ENCODE peak calls at places on chromosomes 4 and X, in eight cellular contexts. X, A, H, G, K, M, N and O are unnamed samples.

GRCh38 chr4:90226734-90227133 is 99.5 kb downstream of the CCSER1 start:
- DNase-seq in X (no peak), A (peak), H (no peak), G (no peak), K (no peak), M (no peak), N (no peak), O (no peak)

GRCh38 chr4:113394730-113395530 is 345.5 kb downstream of the ANK2 start:
- DNase-seq in X (peak), A (peak), H (no peak), G (peak), K (peak), M (no peak), N (peak), O (peak)

GRCh38 chrX:70454441-70455365 is 10.1 kb downstream of the DLG3 start:
- DNase-seq in X (peak), A (peak), H (no peak), G (peak), K (peak), M (no peak), N (peak), O (no peak)

GRCh38 chr4:23921993-23922392 is 32.1 kb upstream of the PPARGC1A start:
- DNase-seq in X (no peak), A (peak), H (no peak), G (no peak), K (no peak), M (no peak), N (no peak), O (no peak)

GRCh38 chr4:103918214-103918613 is 198.4 kb upstream of the TACR3 start:
- DNase-seq in X (no peak), A (no peak), H (no peak), G (no peak), K (no peak), M (no peak), N (no peak), O (no peak)

GRCh38 chrX:17007134-17007768 is 60.8 kb downstream of the REPS2 start:
- DNase-seq in X (peak), A (peak), H (no peak), G (no peak), K (peak), M (no peak), N (peak), O (no peak)

GRCh38 chr4:61992351-61992750 is 792.2 kb downstream of the ADGRL3 start:
- DNase-seq in X (no peak), A (no peak), H (no peak), G (no peak), K (no peak), M (no peak), N (no peak), O (no peak)

GRCh38 chr4:80266902-80267380 is 477 bp downstream of the FGF5 start:
- DNase-seq in X (peak), A (peak), H (no peak), G (no peak), K (no peak), M (no peak), N (no peak), O (no peak)

GRCh38 chr4:159027535-159027934 is 75.3 kb upstream of the RAPGEF2 start:
- DNase-seq in X (no peak), A (peak), H (no peak), G (no peak), K (no peak), M (no peak), N (no peak), O (no peak)

GRCh38 chr4:38001927-38002326 is 41.7 kb downstream of the PTTG2 start:
- DNase-seq in X (no peak), A (no peak), H (no peak), G (no peak), K (no peak), M (no peak), N (no peak), O (no peak)

GRCh38 chrX:69073721-69074120 is 91.5 kb downstream of the PJA1 start:
- DNase-seq in X (no peak), A (no peak), H (peak), G (no peak), K (no peak), M (no peak), N (no peak), O (peak)

GRCh38 chr4:55125087-55125721 is at the start of gene KDR:
- DNase-seq in X (peak), A (peak), H (no peak), G (peak), K (no peak), M (no peak), N (no peak), O (peak)

GRCh38 chrX:115036029-115036428 is 18.6 kb upstream of the IL13RA2 start:
- DNase-seq in X (no peak), A (no peak), H (no peak), G (no peak), K (no peak), M (no peak), N (no peak), O (no peak)

GRCh38 chrX:47169726-47170515 is 23.7 kb upstream of the UBA1 start:
- DNase-seq in X (peak), A (peak), H (peak), G (peak), K (no peak), M (no peak), N (no peak), O (peak)

GRCh38 chrX:134669378-134670098 is 11.3 kb upstream of the PLAC1 start:
- DNase-seq in X (peak), A (peak), H (no peak), G (no peak), K (no peak), M (no peak), N (no peak), O (no peak)

GRCh38 chrX:151448509-151448908 is 51.5 kb downstream of the VMA21 start:
- DNase-seq in X (no peak), A (no peak), H (no peak), G (no peak), K (no peak), M (no peak), N (no peak), O (no peak)

GRCh38 chr4:80367737-80368136 is 32.2 kb downstream of the CFAP299 start:
- DNase-seq in X (no peak), A (no peak), H (no peak), G (no peak), K (no peak), M (no peak), N (no peak), O (no peak)

GRCh38 chr4:109662786-109663185 is 40.5 kb downstream of the CASP6 start:
- DNase-seq in X (no peak), A (no peak), H (no peak), G (no peak), K (no peak), M (no peak), N (no peak), O (no peak)

GRCh38 chr4:108335081-108335480 is 166.3 kb upstream of the LEF1 start:
- DNase-seq in X (no peak), A (no peak), H (no peak), G (no peak), K (no peak), M (no peak), N (no peak), O (no peak)

GRCh38 chr4:22129454-22130075 is 181.0 kb upstream of the KCNIP4 start:
- DNase-seq in X (peak), A (peak), H (no peak), G (no peak), K (no peak), M (no peak), N (no peak), O (no peak)

GRCh38 chr4:123651127-123651526 is 254.5 kb downstream of the SPRY1 start:
- DNase-seq in X (peak), A (no peak), H (no peak), G (no peak), K (no peak), M (no peak), N (no peak), O (no peak)

GRCh38 chr4:43379001-43379400 is 486.5 kb downstream of the GRXCR1 start:
- DNase-seq in X (no peak), A (no peak), H (no peak), G (no peak), K (no peak), M (no peak), N (no peak), O (no peak)

GRCh38 chrX:22589845-22590244 is 317.1 kb downstream of the CBLL2 start:
- DNase-seq in X (no peak), A (no peak), H (no peak), G (no peak), K (no peak), M (no peak), N (no peak), O (no peak)

GRCh38 chr4:174595141-174595929 is 73.0 kb upstream of the HPGD start:
- DNase-seq in X (no peak), A (no peak), H (no peak), G (no peak), K (no peak), M (no peak), N (no peak), O (no peak)

GRCh38 chrX:50812995-50813842 is 775 bp downstream of the SHROOM4 start:
- DNase-seq in X (peak), A (peak), H (no peak), G (peak), K (no peak), M (no peak), N (peak), O (peak)

GRCh38 chr4:151260526-151260925 is 16.4 kb upstream of the PRSS48 start:
- DNase-seq in X (no peak), A (peak), H (no peak), G (no peak), K (no peak), M (no peak), N (no peak), O (no peak)

GRCh38 chr4:48787031-48787430 is 7.0 kb upstream of the FRYL start:
- DNase-seq in X (no peak), A (no peak), H (no peak), G (no peak), K (no peak), M (no peak), N (no peak), O (no peak)

GRCh38 chr4:138948918-138949317 is 66.7 kb upstream of the NOCT start:
- DNase-seq in X (no peak), A (no peak), H (no peak), G (no peak), K (no peak), M (no peak), N (no peak), O (no peak)

GRCh38 chr4:155906554-155907247 is 3.2 kb downstream of the TDO2 start:
- DNase-seq in X (peak), A (peak), H (no peak), G (peak), K (no peak), M (no peak), N (peak), O (peak)

GRCh38 chr4:55074386-55074785 is 51.0 kb downstream of the KDR start:
- DNase-seq in X (peak), A (peak), H (no peak), G (no peak), K (no peak), M (no peak), N (no peak), O (no peak)

GRCh38 chrX:9635805-9636204 is 129.8 kb downstream of the GPR143 start:
- DNase-seq in X (no peak), A (no peak), H (no peak), G (no peak), K (no peak), M (no peak), N (no peak), O (no peak)

GRCh38 chr4:142850478-142850877 is 4.4 kb upstream of the INPP4B start:
- DNase-seq in X (peak), A (no peak), H (no peak), G (no peak), K (no peak), M (no peak), N (no peak), O (no peak)
- TF ChIP-seq CTCF in X (peak), A (peak), H (no peak), G (no peak), K (peak), M (no peak), N (no peak), O (no peak)

DNA sequence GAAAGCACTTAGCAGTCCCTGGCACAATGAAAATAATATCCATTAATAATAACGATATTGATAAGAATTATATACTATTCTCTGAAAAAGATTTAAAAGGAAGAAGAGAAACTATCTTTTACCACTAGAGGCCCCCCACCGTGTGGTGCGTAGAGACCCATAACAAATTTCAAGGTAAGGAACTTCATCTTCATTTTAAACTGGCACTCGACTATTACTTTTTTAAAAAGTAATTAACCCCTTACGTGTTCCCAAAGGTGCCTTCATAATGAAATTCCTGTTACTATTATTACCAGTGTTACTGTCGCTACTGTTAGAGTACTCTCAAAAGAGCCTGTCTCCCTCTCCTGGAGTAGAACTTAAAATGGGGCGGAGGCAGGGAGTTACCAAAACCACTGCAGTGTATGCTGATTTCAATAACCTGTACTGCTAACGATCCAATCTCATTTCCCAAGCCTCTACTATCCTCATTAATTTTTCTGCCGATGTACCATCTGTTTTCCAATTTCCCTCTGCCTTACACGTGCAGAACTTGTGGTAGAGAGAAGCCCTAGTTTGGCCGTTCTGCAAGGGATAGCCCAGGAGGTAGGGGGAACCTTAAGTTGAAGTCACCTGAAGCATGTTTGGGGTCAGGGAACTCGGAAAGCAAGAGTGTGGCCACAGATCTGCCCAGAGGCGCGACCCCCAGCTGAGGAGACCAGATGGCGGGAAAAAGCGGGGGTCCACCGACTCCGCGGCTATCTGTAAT is 813 bp upstream of the STK26 start:
- DNase-seq in X (peak), A (peak), H (no peak), G (no peak), K (peak), M (no peak), N (no peak), O (no peak)
- H3K4me3 ChIP-seq in X (peak), A (peak), H (peak), G (peak), K (peak), M (peak), N (peak), O (no peak)

DNA sequence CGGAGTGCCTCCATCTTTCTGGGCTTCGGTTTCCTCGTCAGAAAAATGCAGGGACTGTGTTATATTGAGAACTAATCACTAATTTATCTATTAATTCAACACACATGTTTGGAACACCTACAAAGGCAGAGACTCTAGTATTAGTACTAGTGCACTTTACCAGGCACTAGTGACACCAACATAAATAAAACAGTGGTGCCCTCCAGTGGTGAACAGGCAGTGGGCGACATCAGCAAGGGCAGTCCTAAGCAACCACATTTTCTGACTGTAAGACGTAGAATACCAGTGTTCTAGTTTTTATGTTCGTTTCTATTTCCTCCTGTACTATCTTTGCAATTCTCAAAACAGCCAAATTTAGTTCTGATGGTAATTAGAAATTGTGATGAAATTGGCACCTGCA is 69.1 kb upstream of the UCP1 start:
- DNase-seq in X (peak), A (no peak), H (no peak), G (no peak), K (peak), M (no peak), N (no peak), O (no peak)
- TF ChIP-seq CTCF in X (peak), A (peak), H (peak), G (peak), K (peak), M (no peak), N (no peak), O (no peak)

DNA sequence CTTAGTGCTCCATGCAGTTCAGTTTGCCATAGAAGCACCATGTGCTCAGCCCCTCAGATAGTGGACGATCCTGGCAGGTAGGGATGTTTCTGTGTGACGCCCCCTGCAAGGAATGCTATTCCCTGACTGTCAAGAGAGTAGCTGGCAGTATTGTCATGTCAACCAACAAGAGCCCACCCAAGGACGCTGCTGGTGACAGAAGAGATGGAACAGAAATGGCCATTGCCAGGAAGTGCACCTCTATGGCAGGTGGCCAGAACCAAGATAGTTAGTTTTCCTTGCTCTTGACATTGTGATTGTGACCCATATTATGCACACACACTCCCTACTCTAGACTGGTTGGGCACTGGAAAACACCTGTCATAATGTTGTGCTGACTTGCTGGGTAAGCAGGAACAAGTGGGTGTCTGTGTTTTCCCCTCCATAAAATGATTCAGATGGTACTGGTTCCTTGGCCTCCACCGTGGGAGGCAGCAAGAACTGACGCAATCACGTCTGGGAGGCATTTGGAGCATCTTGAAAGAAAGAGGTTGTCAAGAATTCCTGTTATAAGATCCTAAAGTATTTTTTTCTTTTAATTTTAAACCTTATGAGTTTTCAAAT is 507.9 kb downstream of the MID1IP1 start:
- DNase-seq in X (peak), A (peak), H (no peak), G (no peak), K (peak), M (no peak), N (no peak), O (no peak)
- H3K4me3 ChIP-seq in X (no peak), A (no peak), H (no peak), G (no peak), K (no peak), M (no peak), N (no peak), O (no peak)

GRCh38 chr4:7042697-7043464 is at the start of gene TADA2B:
- DNase-seq in X (peak), A (peak), H (peak), G (peak), K (peak), M (peak), N (peak), O (peak)
- TF ChIP-seq CTCF in X (peak), A (peak), H (peak), G (no peak), K (peak), M (peak), N (no peak), O (no peak)